ENCODE peak calls at places on chromosome 16, in five cellular contexts. C is activated CD4-positive, alpha-beta T cell treated with anti-CD3 and anti-CD28 coated beads for 24 hours; I is T-helper 1 cell; N is upper lobe of left lung; G is NCI-H1694 treated with DMSO at 0.1 percent for 48 hours. O is an unnamed sample.

GRCh38 chr16:17836868-17837602 is 366.3 kb upstream of the XYLT1 start:
- DNase-seq in N (no peak), I (no peak), C (no peak), G (no peak), O (peak)

GRCh38 chr16:46651305-46651704 is 30.1 kb upstream of the SHCBP1 start:
- DNase-seq in G (no peak), C (no peak), N (no peak), I (no peak), O (no peak)

GRCh38 chr16:48158296-48158695 is 2.5 kb upstream of the ABCC12 start:
- DNase-seq in I (peak), N (no peak), C (peak), G (no peak), O (peak)

GRCh38 chr16:46843898-46844642 is 13.1 kb upstream of the C16orf87 start:
- DNase-seq in C (no peak), N (peak), G (no peak), I (no peak), O (no peak)

GRCh38 chr16:84502581-84502980 is 1.9 kb downstream of the MEAK7 start:
- DNase-seq in N (no peak), I (no peak), G (no peak), C (no peak), O (no peak)

GRCh38 chr16:6573577-6573976 is 759.1 kb upstream of the RBFOX1 start:
- DNase-seq in C (no peak), N (peak), G (peak), I (no peak), O (no peak)

GRCh38 chr16:12436201-12436657 is 367.5 kb downstream of the CPPED1 start:
- DNase-seq in I (no peak), G (peak), C (no peak), N (no peak), O (no peak)

GRCh38 chr16:16905850-16906249 is 526.9 kb downstream of the NPIPA7 start:
- DNase-seq in G (no peak), C (no peak), I (no peak), N (no peak), O (no peak)

GRCh38 chr16:86722970-86723369 is 144.6 kb downstream of the FOXL1 start:
- DNase-seq in N (no peak), G (no peak), C (no peak), I (no peak), O (no peak)

GRCh38 chr16:18983565-18984424 is at the start of gene TMC7:
- DNase-seq in G (peak), C (peak), I (no peak), N (peak), O (peak)

GRCh38 chr16:19118938-19119431 is 5.2 kb downstream of the ITPRIPL2 start:
- DNase-seq in C (no peak), G (no peak), N (peak), I (peak), O (peak)

GRCh38 chr16:73890524-73891500 is 405.8 kb upstream of the PSMD7 start:
- DNase-seq in I (no peak), C (no peak), N (no peak), G (no peak), O (no peak)

GRCh38 chr16:19882186-19882585 is 2.5 kb downstream of the GPRC5B start:
- DNase-seq in C (no peak), N (no peak), I (no peak), G (no peak), O (no peak)

GRCh38 chr16:381788-382717 is at the start of gene PGAP6:
- DNase-seq in I (peak), G (no peak), N (peak), C (peak), O (no peak)

GRCh38 chr16:30896203-30896889 is at the start of gene CTF1:
- DNase-seq in C (no peak), I (no peak), G (no peak), N (peak), O (peak)

GRCh38 chr16:89407282-89407924 is 83.0 kb downstream of the ANKRD11 start:
- DNase-seq in G (no peak), N (peak), I (no peak), C (no peak), O (no peak)

GRCh38 chr16:77211880-77212735 is 12.9 kb downstream of the SYCE1L start:
- DNase-seq in I (peak), G (peak), C (peak), N (peak), O (peak)

GRCh38 chr16:79083879-79084278 is 516.7 kb downstream of the MAF start:
- DNase-seq in G (no peak), C (no peak), I (no peak), N (no peak), O (no peak)

GRCh38 chr16:17311333-17312099 is 159.2 kb downstream of the XYLT1 start:
- DNase-seq in N (no peak), G (no peak), I (no peak), C (no peak), O (no peak)

GRCh38 chr16:4655801-4656200 is 31.2 kb downstream of the MGRN1 start:
- DNase-seq in N (no peak), I (no peak), C (no peak), G (no peak), O (no peak)

GRCh38 chr16:12267491-12267890 is 291.0 kb downstream of the SNX29 start:
- DNase-seq in C (no peak), N (no peak), I (no peak), G (no peak), O (no peak)

GRCh38 chr16:1401061-1401757 is 13.3 kb downstream of the UNKL start:
- DNase-seq in N (no peak), G (no peak), C (no peak), I (no peak), O (no peak)

O was measured in SJSA1.